ENCODE peak calls at places on chromosome 22, in nine cellular contexts. T is stomach, Y is cardiac muscle cell, F is fibroblast of lung, I is tibial nerve, Z is PC-3, V is bronchial epithelial cell, P is IMR-90, G is heart left ventricle. L is an unnamed sample. For H3K27me3, the result is how much of the 10 kb centered on the place peaks cover.

GRCh38 chr22:47610766-47611165 is 848.3 kb downstream of the TBC1D22A start:
- DNase-seq in T (no peak), Y (no peak), F (no peak), I (no peak), Z (no peak), V (no peak), P (no peak), G (no peak), L (no peak)

GRCh38 chr22:46043816-46044717 is 67.1 kb upstream of the WNT7B start:
- DNase-seq in T (peak), Y (no peak), F (peak), I (no peak), Z (peak), V (no peak), P (no peak), G (peak), L (no peak)

GRCh38 chr22:50522208-50522805 is 3.1 kb downstream of the SCO2 start:
- DNase-seq in T (no peak), Y (no peak), F (no peak), I (no peak), Z (no peak), V (no peak), P (no peak), G (peak), L (no peak)

GRCh38 chr22:41474878-41475451 is 6.0 kb downstream of the ACO2 start:
- DNase-seq in T (no peak), Y (no peak), F (no peak), I (no peak), Z (no peak), V (no peak), P (no peak), G (no peak), L (no peak)

GRCh38 chr22:35315855-35316745 is 16.4 kb downstream of the TOM1 start:
- DNase-seq in T (no peak), Y (no peak), F (no peak), I (no peak), Z (no peak), V (no peak), P (no peak), G (peak), L (no peak)

GRCh38 chr22:35547993-35548761 is 7.5 kb downstream of the RASD2 start:
- DNase-seq in T (no peak), Y (no peak), F (no peak), I (no peak), Z (no peak), V (no peak), P (no peak), G (no peak), L (no peak)

GRCh38 chr22:22112533-22113294 is 130.1 kb upstream of the TOP3B start:
- DNase-seq in T (no peak), Y (no peak), F (no peak), I (no peak), Z (no peak), V (no peak), P (no peak), G (no peak), L (no peak)

GRCh38 chr22:39908121-39908520 is 7.2 kb downstream of the GRAP2 start:
- DNase-seq in T (no peak), Y (no peak), F (no peak), I (no peak), Z (no peak), V (no peak), P (no peak), G (no peak), L (no peak)

GRCh38 chr22:46931881-46932280 is 169.4 kb downstream of the TBC1D22A start:
- DNase-seq in T (no peak), Y (no peak), F (peak), I (no peak), Z (peak), V (peak), P (peak), G (no peak), L (no peak)

GRCh38 chr22:28019881-28020861 is 101.1 kb upstream of the PITPNB start:
- DNase-seq in T (peak), Y (peak), F (peak), I (peak), Z (peak), V (peak), P (peak), G (peak), L (no peak)

GRCh38 chr22:21759133-21759532 is 23.5 kb upstream of the YPEL1 start:
- DNase-seq in T (no peak), Y (no peak), F (no peak), I (no peak), Z (no peak), V (no peak), P (no peak), G (no peak), L (no peak)

GRCh38 chr22:33240901-33241300 is 182.7 kb upstream of the SYN3 start:
- DNase-seq in T (no peak), Y (no peak), F (no peak), I (no peak), Z (no peak), V (peak), P (no peak), G (no peak), L (no peak)

GRCh38 chr22:28450109-28450508 is 229.5 kb downstream of the TTC28 start:
- DNase-seq in T (no peak), Y (no peak), F (no peak), I (no peak), Z (no peak), V (no peak), P (peak), G (no peak), L (no peak)

GRCh38 chr22:39194098-39194497 is 41.6 kb upstream of the CBX7 start:
- DNase-seq in T (no peak), Y (no peak), F (no peak), I (no peak), Z (no peak), V (no peak), P (no peak), G (no peak), L (no peak)

GRCh38 chr22:49242480-49242879 is 585.2 kb downstream of the BRD1 start:
- DNase-seq in T (no peak), Y (no peak), F (no peak), I (no peak), Z (no peak), V (no peak), P (no peak), G (no peak), L (no peak)

GRCh38 chr22:21931056-21931455 is 21.6 kb downstream of the PPM1F start:
- DNase-seq in T (no peak), Y (no peak), F (no peak), I (no peak), Z (no peak), V (no peak), P (no peak), G (no peak), L (no peak)

GRCh38 chr22:49929553-49929979 is 11.1 kb downstream of the CRELD2 start:
- DNase-seq in T (peak), Y (peak), F (no peak), I (no peak), Z (peak), V (no peak), P (no peak), G (no peak), L (no peak)

GRCh38 chr22:41094036-41094435 is 1.6 kb downstream of the EP300 start:
- DNase-seq in T (no peak), Y (peak), F (peak), I (no peak), Z (peak), V (peak), P (peak), G (no peak), L (no peak)

GRCh38 chr22:48089601-48090331 is 1327.3 kb downstream of the TBC1D22A start:
- DNase-seq in T (no peak), Y (no peak), F (peak), I (peak), Z (peak), V (no peak), P (no peak), G (no peak), L (no peak)

GRCh38 chr22:48863965-48864538 is 963.6 kb downstream of the BRD1 start:
- DNase-seq in T (no peak), Y (no peak), F (no peak), I (no peak), Z (no peak), V (no peak), P (no peak), G (no peak), L (no peak)

GRCh38 chr22:39938509-39938908 is 21.7 kb upstream of the TMA7B start:
- DNase-seq in T (no peak), Y (no peak), F (no peak), I (no peak), Z (no peak), V (no peak), P (no peak), G (no peak), L (no peak)

GRCh38 chr22:23222875-23223565 is 42.7 kb downstream of the BCR start:
- DNase-seq in T (no peak), Y (no peak), F (no peak), I (no peak), Z (no peak), V (no peak), P (no peak), G (no peak), L (no peak)

GRCh38 chr22:47588583-47588970 is 826.1 kb downstream of the TBC1D22A start:
- DNase-seq in T (peak), Y (no peak), F (no peak), I (no peak), Z (peak), V (no peak), P (no peak), G (no peak), L (no peak)

GRCh38 chr22:39110631-39111561 is 13.9 kb downstream of the APOBEC3H start:
- DNase-seq in T (no peak), Y (no peak), F (no peak), I (no peak), Z (peak), V (peak), P (no peak), G (no peak), L (no peak)

GRCh38 chr22:35330258-35330861 is 30.7 kb downstream of the TOM1 start:
- DNase-seq in T (peak), Y (no peak), F (peak), I (peak), Z (peak), V (peak), P (peak), G (peak), L (no peak)

GRCh38 chr22:36478966-36479365 is 2.5 kb downstream of the TXN2 start:
- DNase-seq in T (no peak), Y (no peak), F (peak), I (no peak), Z (no peak), V (no peak), P (no peak), G (no peak), L (no peak)

GRCh38 chr22:48490513-48491411 is 1336.9 kb downstream of the BRD1 start:
- DNase-seq in T (peak), Y (no peak), F (no peak), I (no peak), Z (no peak), V (no peak), P (no peak), G (no peak), L (no peak)

GRCh38 chr22:49749885-49750510 is 77.7 kb downstream of the BRD1 start:
- DNase-seq in T (no peak), Y (no peak), F (no peak), I (no peak), Z (no peak), V (no peak), P (no peak), G (no peak), L (no peak)

GRCh38 chr22:41687901-41688364 is 734 bp downstream of the SNU13 start:
- DNase-seq in T (no peak), Y (peak), F (peak), I (peak), Z (peak), V (no peak), P (peak), G (no peak), L (no peak)

GRCh38 chr22:49139492-49140151 is 688.1 kb downstream of the BRD1 start:
- DNase-seq in T (no peak), Y (no peak), F (no peak), I (no peak), Z (no peak), V (no peak), P (no peak), G (no peak), L (no peak)

GRCh38 chr22:40753114-40753513 is 66.0 kb downstream of the SLC25A17 start:
- DNase-seq in T (no peak), Y (no peak), F (no peak), I (no peak), Z (no peak), V (no peak), P (no peak), G (no peak), L (no peak)

GRCh38 chr22:40567106-40567505 is 69.4 kb downstream of the MRTFA start:
- DNase-seq in T (no peak), Y (no peak), F (peak), I (no peak), Z (peak), V (peak), P (peak), G (no peak), L (no peak)

GRCh38 chr22:46063861-46064235 is 86.5 kb upstream of the PPARA start:
- DNase-seq in T (peak), Y (no peak), F (peak), I (peak), Z (peak), V (no peak), P (no peak), G (peak), L (no peak)

GRCh38 chr22:36285017-36285416 is 32.1 kb downstream of the APOL1 start:
- DNase-seq in T (no peak), Y (no peak), F (no peak), I (no peak), Z (no peak), V (no peak), P (no peak), G (no peak), L (no peak)

GRCh38 chr22:44963055-44963454 is 46.8 kb downstream of the PHF21B start:
- DNase-seq in T (no peak), Y (no peak), F (no peak), I (no peak), Z (no peak), V (no peak), P (no peak), G (no peak), L (no peak)

GRCh38 chr22:46934746-46935491 is 172.5 kb downstream of the TBC1D22A start:
- DNase-seq in T (no peak), Y (no peak), F (peak), I (no peak), Z (peak), V (peak), P (peak), G (no peak), L (peak)

GRCh38 chr22:30906946-30907345 is 61.6 kb downstream of the MORC2 start:
- DNase-seq in T (no peak), Y (no peak), F (no peak), I (no peak), Z (no peak), V (no peak), P (no peak), G (no peak), L (no peak)

GRCh38 chr22:50300620-50301257 is 6.7 kb downstream of the PLXNB2 start:
- DNase-seq in T (peak), Y (no peak), F (no peak), I (no peak), Z (no peak), V (no peak), P (no peak), G (no peak), L (no peak)

GRCh38 chr22:39367040-39367439 is 17.2 kb downstream of the SYNGR1 start:
- DNase-seq in T (no peak), Y (no peak), F (no peak), I (no peak), Z (no peak), V (no peak), P (no peak), G (no peak), L (no peak)

GRCh38 chr22:22474733-22475132 is 33.8 kb downstream of the ZNF280B start:
- DNase-seq in T (no peak), Y (no peak), F (no peak), I (no peak), Z (no peak), V (no peak), P (no peak), G (no peak), L (no peak)

DNA sequence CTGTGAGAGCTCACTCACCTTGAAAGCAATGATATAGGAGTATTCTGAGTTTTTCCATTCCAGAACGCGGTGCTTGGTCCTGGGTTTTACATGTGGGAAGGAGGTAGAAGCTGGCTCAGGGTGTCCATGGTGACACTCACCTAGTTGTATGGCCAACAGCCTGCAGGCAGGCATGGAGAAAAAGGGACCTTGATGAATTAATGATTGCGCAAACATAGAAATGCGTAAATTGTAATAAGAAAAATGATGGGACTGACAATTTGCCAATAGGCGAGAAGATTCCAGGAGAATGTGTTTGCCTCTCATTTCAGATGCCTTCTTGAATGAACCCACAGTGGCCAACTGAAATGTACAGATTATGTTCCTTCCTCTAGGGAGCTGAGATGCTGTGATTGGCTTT is 53.4 kb upstream of the MYO18B start:
- DNase-seq in T (no peak), Y (no peak), F (no peak), I (no peak), Z (no peak), V (no peak), P (no peak), G (no peak), L (no peak)
- TF ChIP-seq CTCF in T (no peak), Y (no peak), F (no peak), I (no peak), Z (no peak), V (no peak), P (no peak), G (no peak), L (no peak)

GRCh38 chr22:29480512-29481264 is 670 bp downstream of the NEFH start:
- DNase-seq in T (no peak), Y (peak), F (peak), I (no peak), Z (no peak), V (peak), P (peak), G (no peak), L (no peak)
- H3K4me3 ChIP-seq in T (peak), Y (peak), F (no peak), I (peak), Z (no peak), V (peak), P (peak), G (peak), L (peak)

DNA sequence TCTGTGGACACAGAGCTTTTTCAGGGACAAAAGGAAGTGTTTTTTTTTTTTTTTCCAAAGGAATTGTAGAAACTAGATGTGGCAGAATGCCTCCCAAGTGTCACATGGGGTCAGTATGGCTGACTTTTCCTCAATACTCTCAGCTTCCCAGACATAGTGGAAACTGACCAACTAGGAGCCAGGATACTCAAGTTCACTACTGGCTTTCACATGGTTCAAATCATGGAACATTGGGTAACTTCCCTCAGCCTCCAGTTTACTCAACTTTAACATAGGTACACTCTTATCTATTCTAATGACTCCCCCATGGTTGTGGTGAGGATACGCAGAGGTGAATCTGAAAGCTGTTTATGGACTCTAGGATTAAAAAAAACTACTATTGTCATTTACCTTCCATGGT is 1.4 kb downstream of the SLC5A1 start:
- DNase-seq in T (no peak), Y (no peak), F (no peak), I (no peak), Z (no peak), V (no peak), P (no peak), G (no peak), L (no peak)
- H3K27me3 ChIP-seq in T (under half), Y (under half), F (under half), I (under half), Z (under half), V (under half), P (under half), G (under half), L (under half)

GRCh38 chr22:37887610-37888378 is 18.3 kb upstream of the MICALL1 start:
- DNase-seq in T (no peak), Y (peak), F (peak), I (peak), Z (peak), V (peak), P (peak), G (no peak), L (no peak)
- TF ChIP-seq CTCF in T (peak), Y (peak), F (peak), I (peak), Z (peak), V (peak), P (peak), G (peak), L (peak)

GRCh38 chr22:43923191-43923590 is 414 bp upstream of the PNPLA3 start:
- DNase-seq in T (no peak), Y (no peak), F (peak), I (no peak), Z (no peak), V (no peak), P (no peak), G (no peak), L (no peak)
- H3K4me3 ChIP-seq in T (peak), Y (peak), F (peak), I (peak), Z (peak), V (peak), P (peak), G (peak), L (peak)

GRCh38 chr22:19988331-19988808 is 28.3 kb downstream of the ARVCF start:
- DNase-seq in T (no peak), Y (no peak), F (no peak), I (no peak), Z (no peak), V (no peak), P (no peak), G (no peak), L (no peak)

GRCh38 chr22:19990609-19991394 is 25.8 kb downstream of the ARVCF start:
- DNase-seq in T (no peak), Y (no peak), F (no peak), I (no peak), Z (no peak), V (no peak), P (no peak), G (no peak), L (no peak)

GRCh38 chr22:19988965-19989724 is 27.5 kb downstream of the ARVCF start:
- DNase-seq in T (no peak), Y (no peak), F (no peak), I (no peak), Z (no peak), V (no peak), P (no peak), G (no peak), L (no peak)

GRCh38 chr22:19990188-19990587 is 26.4 kb downstream of the ARVCF start:
- DNase-seq in T (no peak), Y (no peak), F (no peak), I (no peak), Z (no peak), V (no peak), P (no peak), G (no peak), L (no peak)

DNA sequence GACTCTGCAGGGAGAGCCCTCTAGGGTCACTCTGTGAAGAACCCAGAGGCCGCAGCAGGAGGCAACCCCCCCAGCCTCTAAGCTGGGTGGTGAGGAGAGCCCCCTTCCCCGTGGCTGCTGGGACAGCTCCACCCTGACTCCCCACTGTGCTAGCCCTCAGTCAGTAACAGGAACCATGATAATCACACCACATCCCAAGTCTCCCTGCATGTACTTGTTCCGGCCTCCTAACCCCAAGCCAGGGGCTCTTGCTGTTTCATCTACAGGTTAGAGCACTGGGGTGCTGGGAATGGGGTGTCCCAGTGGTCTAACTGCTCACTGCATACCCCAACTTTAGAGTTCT is 26.9 kb downstream of the ARVCF start:
- DNase-seq in T (no peak), Y (no peak), F (no peak), I (no peak), Z (no peak), V (no peak), P (no peak), G (no peak), L (no peak)
- H3K27me3 ChIP-seq in T (under half), Y (under half), F (under half), I (under half), Z (under half), V (under half), P (under half), G (under half), L (under half)